ENCODE peak calls at places on chromosomes 3 and 15, in eight cellular contexts. One of them, this sample, is unnamed.

GRCh38 chr15:87489902-87490301 is 766.6 kb downstream of the NTRK3 start:
- DNase-seq in C1 segment of cervical spinal cord: no peak
- DNase-seq in NCI-H2081: no peak
- DNase-seq in T-helper 17 cell: no peak
- DNase-seq in NCI-H146: no peak
- DNase-seq in RWPE1: no peak
- DNase-seq in neural crest cell: no peak
- DNase-seq in ACHN: no peak
- DNase-seq in this sample: no peak

GRCh38 chr3:34868935-34869334 is 770.4 kb upstream of the ARPP21 start:
- DNase-seq in C1 segment of cervical spinal cord: no peak
- DNase-seq in NCI-H2081: no peak
- DNase-seq in T-helper 17 cell: no peak
- DNase-seq in NCI-H146: no peak
- DNase-seq in RWPE1: no peak
- DNase-seq in neural crest cell: no peak
- DNase-seq in ACHN: no peak
- DNase-seq in this sample: no peak

GRCh38 chr3:97948351-97949109 is 23.7 kb downstream of the RIOX2 start:
- DNase-seq in C1 segment of cervical spinal cord: no peak
- DNase-seq in NCI-H2081: no peak
- DNase-seq in T-helper 17 cell: no peak
- DNase-seq in NCI-H146: no peak
- DNase-seq in RWPE1: no peak
- DNase-seq in neural crest cell: no peak
- DNase-seq in ACHN: no peak
- DNase-seq in this sample: no peak

GRCh38 chr3:195102609-195103467 is 168.1 kb downstream of the XXYLT1 start:
- DNase-seq in C1 segment of cervical spinal cord: no peak
- DNase-seq in NCI-H2081: no peak
- DNase-seq in T-helper 17 cell: no peak
- DNase-seq in NCI-H146: no peak
- DNase-seq in RWPE1: peak
- DNase-seq in neural crest cell: no peak
- DNase-seq in ACHN: peak
- DNase-seq in this sample: no peak

GRCh38 chr3:60696559-60697125 is 554.6 kb downstream of the FHIT start:
- DNase-seq in C1 segment of cervical spinal cord: no peak
- DNase-seq in NCI-H2081: no peak
- DNase-seq in T-helper 17 cell: no peak
- DNase-seq in NCI-H146: no peak
- DNase-seq in RWPE1: no peak
- DNase-seq in neural crest cell: no peak
- DNase-seq in ACHN: no peak
- DNase-seq in this sample: no peak

GRCh38 chr3:49721165-49721860 is 1.8 kb upstream of the AMIGO3 start:
- DNase-seq in C1 segment of cervical spinal cord: no peak
- DNase-seq in NCI-H2081: no peak
- DNase-seq in T-helper 17 cell: no peak
- DNase-seq in NCI-H146: no peak
- DNase-seq in RWPE1: no peak
- DNase-seq in neural crest cell: no peak
- DNase-seq in ACHN: no peak
- DNase-seq in this sample: no peak

GRCh38 chr3:141390747-141391146 is 22.4 kb downstream of the ZBTB38 start:
- DNase-seq in C1 segment of cervical spinal cord: no peak
- DNase-seq in NCI-H2081: no peak
- DNase-seq in T-helper 17 cell: no peak
- DNase-seq in NCI-H146: no peak
- DNase-seq in RWPE1: no peak
- DNase-seq in neural crest cell: no peak
- DNase-seq in ACHN: no peak
- DNase-seq in this sample: no peak

GRCh38 chr3:71450985-71451560 is 132.5 kb downstream of the FOXP1 start:
- DNase-seq in C1 segment of cervical spinal cord: no peak
- DNase-seq in NCI-H2081: no peak
- DNase-seq in T-helper 17 cell: no peak
- DNase-seq in NCI-H146: no peak
- DNase-seq in RWPE1: no peak
- DNase-seq in neural crest cell: no peak
- DNase-seq in ACHN: no peak
- DNase-seq in this sample: no peak

GRCh38 chr3:105656607-105657504 is 212.0 kb downstream of the CBLB start:
- DNase-seq in C1 segment of cervical spinal cord: no peak
- DNase-seq in NCI-H2081: no peak
- DNase-seq in T-helper 17 cell: no peak
- DNase-seq in NCI-H146: no peak
- DNase-seq in RWPE1: no peak
- DNase-seq in neural crest cell: no peak
- DNase-seq in ACHN: no peak
- DNase-seq in this sample: no peak

GRCh38 chr3:160486459-160486869 is 36.9 kb upstream of the TRIM59 start:
- DNase-seq in C1 segment of cervical spinal cord: no peak
- DNase-seq in NCI-H2081: peak
- DNase-seq in T-helper 17 cell: no peak
- DNase-seq in NCI-H146: peak
- DNase-seq in RWPE1: no peak
- DNase-seq in neural crest cell: no peak
- DNase-seq in ACHN: peak
- DNase-seq in this sample: no peak

GRCh38 chr3:127542441-127542952 is 48.0 kb downstream of the TPRA1 start:
- DNase-seq in C1 segment of cervical spinal cord: no peak
- DNase-seq in NCI-H2081: peak
- DNase-seq in T-helper 17 cell: no peak
- DNase-seq in NCI-H146: peak
- DNase-seq in RWPE1: no peak
- DNase-seq in neural crest cell: no peak
- DNase-seq in ACHN: no peak
- DNase-seq in this sample: no peak

GRCh38 chr3:103195201-103195600 is 760.4 kb downstream of the ZPLD1 start:
- DNase-seq in C1 segment of cervical spinal cord: no peak
- DNase-seq in NCI-H2081: no peak
- DNase-seq in T-helper 17 cell: no peak
- DNase-seq in NCI-H146: no peak
- DNase-seq in RWPE1: no peak
- DNase-seq in neural crest cell: no peak
- DNase-seq in ACHN: peak
- DNase-seq in this sample: no peak

GRCh38 chr3:45976191-45977091 is 19.2 kb downstream of the FYCO1 start:
- DNase-seq in C1 segment of cervical spinal cord: no peak
- DNase-seq in NCI-H2081: no peak
- DNase-seq in T-helper 17 cell: no peak
- DNase-seq in NCI-H146: no peak
- DNase-seq in RWPE1: no peak
- DNase-seq in neural crest cell: no peak
- DNase-seq in ACHN: no peak
- DNase-seq in this sample: no peak

GRCh38 chr15:67510597-67511225 is 10.2 kb upstream of the C15orf61 start:
- DNase-seq in C1 segment of cervical spinal cord: no peak
- DNase-seq in NCI-H2081: no peak
- DNase-seq in T-helper 17 cell: no peak
- DNase-seq in NCI-H146: no peak
- DNase-seq in RWPE1: no peak
- DNase-seq in neural crest cell: no peak
- DNase-seq in ACHN: peak
- DNase-seq in this sample: no peak

GRCh38 chr3:153649286-153649839 is 471.8 kb upstream of the ARHGEF26 start:
- DNase-seq in C1 segment of cervical spinal cord: no peak
- DNase-seq in NCI-H2081: no peak
- DNase-seq in T-helper 17 cell: no peak
- DNase-seq in NCI-H146: no peak
- DNase-seq in RWPE1: no peak
- DNase-seq in neural crest cell: no peak
- DNase-seq in ACHN: no peak
- DNase-seq in this sample: no peak

This sample was measured in natural killer cell.